ENCODE peak calls at places on chromosomes 6 and 20, in ten cellular contexts. One of them, this sample, is unnamed.

GRCh38 chr6:158954778-158955177 is 45.2 kb downstream of the RSPH3 start:
- DNase-seq in GDM1: no peak
- DNase-seq in GM23338: no peak
- DNase-seq in AG04449: no peak
- DNase-seq in cerebellar cortex: no peak
- DNase-seq in iPS DF 19.7: no peak
- DNase-seq in neural progenitor cell: no peak
- DNase-seq in adrenal gland: no peak
- DNase-seq in T-helper 1 cell: no peak
- DNase-seq in WTC11: no peak
- DNase-seq in this sample: no peak

GRCh38 chr6:146859795-146860495 is 261.2 kb downstream of the ADGB start:
- DNase-seq in WTC11: no peak
- DNase-seq in iPS DF 19.7: no peak
- DNase-seq in GDM1: no peak
- DNase-seq in AG04449: no peak
- DNase-seq in GM23338: no peak
- DNase-seq in T-helper 1 cell: no peak
- DNase-seq in neural progenitor cell: no peak
- DNase-seq in cerebellar cortex: peak; percentile 17
- DNase-seq in adrenal gland: no peak
- DNase-seq in this sample: no peak

GRCh38 chr20:37611346-37611745 is 82.5 kb upstream of the CTNNBL1 start:
- DNase-seq in T-helper 1 cell: no peak
- DNase-seq in cerebellar cortex: no peak
- DNase-seq in GM23338: no peak
- DNase-seq in adrenal gland: no peak
- DNase-seq in GDM1: no peak
- DNase-seq in neural progenitor cell: no peak
- DNase-seq in iPS DF 19.7: no peak
- DNase-seq in WTC11: no peak
- DNase-seq in AG04449: no peak
- DNase-seq in this sample: no peak

GRCh38 chr20:23127506-23128279 is 41.6 kb upstream of the CD93 start:
- DNase-seq in neural progenitor cell: no peak
- DNase-seq in WTC11: no peak
- DNase-seq in T-helper 1 cell: no peak
- DNase-seq in GDM1: no peak
- DNase-seq in GM23338: no peak
- DNase-seq in AG04449: no peak
- DNase-seq in cerebellar cortex: no peak
- DNase-seq in iPS DF 19.7: no peak
- DNase-seq in adrenal gland: no peak
- DNase-seq in this sample: no peak

GRCh38 chr6:81304486-81304885 is 448.0 kb downstream of the TENT5A start:
- DNase-seq in cerebellar cortex: no peak
- DNase-seq in GM23338: no peak
- DNase-seq in AG04449: no peak
- DNase-seq in iPS DF 19.7: no peak
- DNase-seq in adrenal gland: no peak
- DNase-seq in WTC11: no peak
- DNase-seq in GDM1: no peak
- DNase-seq in T-helper 1 cell: no peak
- DNase-seq in neural progenitor cell: no peak
- DNase-seq in this sample: no peak

GRCh38 chr20:50366270-50367103 is 143.7 kb upstream of the PTPN1 start:
- DNase-seq in neural progenitor cell: no peak
- DNase-seq in GDM1: peak; percentile 24
- DNase-seq in WTC11: no peak
- DNase-seq in iPS DF 19.7: no peak
- DNase-seq in GM23338: no peak
- DNase-seq in AG04449: no peak
- DNase-seq in adrenal gland: peak; percentile 84
- DNase-seq in cerebellar cortex: no peak
- DNase-seq in T-helper 1 cell: no peak
- DNase-seq in this sample: no peak

GRCh38 chr6:79946773-79947190 is 571 bp downstream of the ELOVL4 start:
- DNase-seq in adrenal gland: no peak
- DNase-seq in AG04449: no peak
- DNase-seq in WTC11: no peak
- DNase-seq in iPS DF 19.7: no peak
- DNase-seq in T-helper 1 cell: peak; percentile 11
- DNase-seq in neural progenitor cell: peak; percentile 60
- DNase-seq in GDM1: no peak
- DNase-seq in GM23338: peak; percentile 49
- DNase-seq in cerebellar cortex: peak; percentile 67
- DNase-seq in this sample: no peak

GRCh38 chr20:64214952-64215351 is 40.6 kb upstream of the PCMTD2 start:
- DNase-seq in GDM1: no peak
- DNase-seq in T-helper 1 cell: no peak
- DNase-seq in iPS DF 19.7: no peak
- DNase-seq in AG04449: no peak
- DNase-seq in neural progenitor cell: no peak
- DNase-seq in adrenal gland: no peak
- DNase-seq in GM23338: no peak
- DNase-seq in cerebellar cortex: no peak
- DNase-seq in WTC11: no peak
- DNase-seq in this sample: no peak

GRCh38 chr6:166078294-166078693 is 89.4 kb downstream of the TBXT start:
- DNase-seq in GM23338: no peak
- DNase-seq in neural progenitor cell: no peak
- DNase-seq in GDM1: no peak
- DNase-seq in WTC11: no peak
- DNase-seq in adrenal gland: no peak
- DNase-seq in iPS DF 19.7: no peak
- DNase-seq in T-helper 1 cell: no peak
- DNase-seq in cerebellar cortex: no peak
- DNase-seq in AG04449: peak; percentile 94
- DNase-seq in this sample: no peak

GRCh38 chr6:92538296-92538695 is 881.1 kb downstream of the EPHA7 start:
- DNase-seq in adrenal gland: no peak
- DNase-seq in neural progenitor cell: no peak
- DNase-seq in AG04449: no peak
- DNase-seq in GM23338: no peak
- DNase-seq in iPS DF 19.7: no peak
- DNase-seq in GDM1: no peak
- DNase-seq in cerebellar cortex: no peak
- DNase-seq in WTC11: no peak
- DNase-seq in T-helper 1 cell: no peak
- DNase-seq in this sample: no peak

GRCh38 chr6:160258346-160259142 is at the start of gene SLC22A2:
- DNase-seq in T-helper 1 cell: no peak
- DNase-seq in GDM1: no peak
- DNase-seq in GM23338: no peak
- DNase-seq in neural progenitor cell: no peak
- DNase-seq in iPS DF 19.7: no peak
- DNase-seq in WTC11: no peak
- DNase-seq in cerebellar cortex: no peak
- DNase-seq in adrenal gland: no peak
- DNase-seq in AG04449: no peak
- DNase-seq in this sample: no peak

GRCh38 chr6:3878048-3878666 is 29.0 kb downstream of the FAM50B start:
- DNase-seq in T-helper 1 cell: no peak
- DNase-seq in AG04449: no peak
- DNase-seq in WTC11: no peak
- DNase-seq in neural progenitor cell: no peak
- DNase-seq in GDM1: no peak
- DNase-seq in cerebellar cortex: no peak
- DNase-seq in adrenal gland: no peak
- DNase-seq in iPS DF 19.7: no peak
- DNase-seq in GM23338: no peak
- DNase-seq in this sample: no peak

GRCh38 chr6:107612762-107613415 is 123.0 kb downstream of the SOBP start:
- DNase-seq in GDM1: no peak
- DNase-seq in adrenal gland: peak; percentile 35
- DNase-seq in iPS DF 19.7: no peak
- DNase-seq in WTC11: no peak
- DNase-seq in cerebellar cortex: no peak
- DNase-seq in T-helper 1 cell: no peak
- DNase-seq in GM23338: no peak
- DNase-seq in neural progenitor cell: no peak
- DNase-seq in AG04449: no peak
- DNase-seq in this sample: no peak

GRCh38 chr20:31476648-31477220 is 1.6 kb downstream of the REM1 start:
- DNase-seq in GM23338: no peak
- DNase-seq in cerebellar cortex: no peak
- DNase-seq in AG04449: no peak
- DNase-seq in adrenal gland: no peak
- DNase-seq in neural progenitor cell: no peak
- DNase-seq in iPS DF 19.7: no peak
- DNase-seq in GDM1: no peak
- DNase-seq in T-helper 1 cell: no peak
- DNase-seq in WTC11: no peak
- DNase-seq in this sample: no peak

GRCh38 chr6:87784690-87785089 is 82.7 kb upstream of the AKIRIN2 start:
- DNase-seq in neural progenitor cell: no peak
- DNase-seq in GM23338: no peak
- DNase-seq in adrenal gland: no peak
- DNase-seq in cerebellar cortex: no peak
- DNase-seq in AG04449: no peak
- DNase-seq in WTC11: no peak
- DNase-seq in T-helper 1 cell: no peak
- DNase-seq in GDM1: no peak
- DNase-seq in iPS DF 19.7: no peak
- DNase-seq in this sample: no peak

GRCh38 chr6:69907981-69908498 is 41.7 kb downstream of the COL19A1 start:
- DNase-seq in adrenal gland: no peak
- DNase-seq in neural progenitor cell: no peak
- DNase-seq in iPS DF 19.7: no peak
- DNase-seq in GDM1: no peak
- DNase-seq in cerebellar cortex: no peak
- DNase-seq in AG04449: peak; percentile 31
- DNase-seq in T-helper 1 cell: no peak
- DNase-seq in GM23338: no peak
- DNase-seq in WTC11: no peak
- DNase-seq in this sample: no peak

GRCh38 chr20:44780226-44780625 is 30.1 kb downstream of the RIMS4 start:
- DNase-seq in neural progenitor cell: peak; percentile 90
- DNase-seq in iPS DF 19.7: no peak
- DNase-seq in AG04449: no peak
- DNase-seq in GM23338: peak; percentile 83
- DNase-seq in adrenal gland: no peak
- DNase-seq in cerebellar cortex: peak; percentile 12
- DNase-seq in T-helper 1 cell: no peak
- DNase-seq in GDM1: peak; percentile 15
- DNase-seq in WTC11: peak; percentile 75
- DNase-seq in this sample: no peak

GRCh38 chr6:113433506-113433991 is 423.6 kb upstream of the MARCKS start:
- DNase-seq in neural progenitor cell: no peak
- DNase-seq in GM23338: no peak
- DNase-seq in GDM1: no peak
- DNase-seq in iPS DF 19.7: no peak
- DNase-seq in AG04449: no peak
- DNase-seq in cerebellar cortex: no peak
- DNase-seq in adrenal gland: peak; percentile 68
- DNase-seq in T-helper 1 cell: no peak
- DNase-seq in WTC11: no peak
- DNase-seq in this sample: no peak

GRCh38 chr20:61397790-61398189 is 145.7 kb downstream of the CDH4 start:
- DNase-seq in T-helper 1 cell: no peak
- DNase-seq in WTC11: no peak
- DNase-seq in GDM1: no peak
- DNase-seq in neural progenitor cell: no peak
- DNase-seq in adrenal gland: no peak
- DNase-seq in iPS DF 19.7: no peak
- DNase-seq in AG04449: no peak
- DNase-seq in cerebellar cortex: no peak
- DNase-seq in GM23338: no peak
- DNase-seq in this sample: no peak

GRCh38 chr20:53639128-53639527 is 45.5 kb upstream of the ZNF217 start:
- DNase-seq in T-helper 1 cell: no peak
- DNase-seq in AG04449: no peak
- DNase-seq in adrenal gland: no peak
- DNase-seq in WTC11: no peak
- DNase-seq in neural progenitor cell: no peak
- DNase-seq in GM23338: no peak
- DNase-seq in GDM1: no peak
- DNase-seq in cerebellar cortex: no peak
- DNase-seq in iPS DF 19.7: no peak
- DNase-seq in this sample: no peak

GRCh38 chr6:150719861-150720260 is 120.2 kb downstream of the PLEKHG1 start:
- DNase-seq in GDM1: no peak
- DNase-seq in WTC11: no peak
- DNase-seq in AG04449: no peak
- DNase-seq in neural progenitor cell: no peak
- DNase-seq in GM23338: no peak
- DNase-seq in adrenal gland: no peak
- DNase-seq in iPS DF 19.7: no peak
- DNase-seq in T-helper 1 cell: no peak
- DNase-seq in cerebellar cortex: no peak
- DNase-seq in this sample: no peak

GRCh38 chr6:9405825-9406224 is 970.5 kb upstream of the SLC35B3 start:
- DNase-seq in GM23338: no peak
- DNase-seq in neural progenitor cell: no peak
- DNase-seq in GDM1: no peak
- DNase-seq in adrenal gland: no peak
- DNase-seq in T-helper 1 cell: no peak
- DNase-seq in AG04449: no peak
- DNase-seq in iPS DF 19.7: no peak
- DNase-seq in cerebellar cortex: no peak
- DNase-seq in WTC11: no peak
- DNase-seq in this sample: no peak

GRCh38 chr20:19021406-19022117 is 190.9 kb upstream of the SLC24A3 start:
- DNase-seq in GDM1: no peak
- DNase-seq in AG04449: no peak
- DNase-seq in cerebellar cortex: no peak
- DNase-seq in WTC11: no peak
- DNase-seq in neural progenitor cell: no peak
- DNase-seq in GM23338: no peak
- DNase-seq in adrenal gland: no peak
- DNase-seq in T-helper 1 cell: no peak
- DNase-seq in iPS DF 19.7: no peak
- DNase-seq in this sample: peak; percentile 72

GRCh38 chr6:33168202-33168601 is 24.1 kb downstream of the COL11A2 start:
- DNase-seq in cerebellar cortex: no peak
- DNase-seq in AG04449: no peak
- DNase-seq in WTC11: no peak
- DNase-seq in neural progenitor cell: no peak
- DNase-seq in adrenal gland: no peak
- DNase-seq in iPS DF 19.7: no peak
- DNase-seq in GM23338: no peak
- DNase-seq in T-helper 1 cell: no peak
- DNase-seq in GDM1: no peak
- DNase-seq in this sample: no peak

GRCh38 chr20:48791014-48791413 is 36.8 kb downstream of the PREX1 start:
- DNase-seq in neural progenitor cell: no peak
- DNase-seq in iPS DF 19.7: no peak
- DNase-seq in GM23338: no peak
- DNase-seq in GDM1: peak; percentile 23
- DNase-seq in AG04449: no peak
- DNase-seq in cerebellar cortex: no peak
- DNase-seq in adrenal gland: no peak
- DNase-seq in WTC11: no peak
- DNase-seq in T-helper 1 cell: no peak
- DNase-seq in this sample: no peak

GRCh38 chr6:39508513-39508912 is 186.0 kb upstream of the KCNK16 start:
- DNase-seq in AG04449: no peak
- DNase-seq in GM23338: peak; percentile 26
- DNase-seq in cerebellar cortex: no peak
- DNase-seq in iPS DF 19.7: no peak
- DNase-seq in neural progenitor cell: peak; percentile 42
- DNase-seq in adrenal gland: no peak
- DNase-seq in GDM1: no peak
- DNase-seq in WTC11: peak; percentile 16
- DNase-seq in T-helper 1 cell: no peak
- DNase-seq in this sample: no peak

GRCh38 chr20:9460518-9460917 is 53.9 kb upstream of the LAMP5 start:
- DNase-seq in GDM1: no peak
- DNase-seq in AG04449: no peak
- DNase-seq in GM23338: no peak
- DNase-seq in T-helper 1 cell: no peak
- DNase-seq in cerebellar cortex: no peak
- DNase-seq in WTC11: no peak
- DNase-seq in adrenal gland: no peak
- DNase-seq in iPS DF 19.7: no peak
- DNase-seq in neural progenitor cell: no peak
- DNase-seq in this sample: no peak